ENCODE peak calls at places on chromosomes 6 and 20, in four cellular contexts. J, P, K and F are unnamed samples.

GRCh38 chr6:89239338-89239737 is 22.2 kb upstream of the GABRR1 start:
- DNase-seq in J (no peak), K (peak; percentile 19), P (no peak), F (no peak)

GRCh38 chr6:109458774-109459531 is 3.4 kb upstream of the MICAL1 start:
- DNase-seq in P (no peak), J (no peak), K (no peak), F (no peak)

GRCh38 chr6:15355683-15356099 is 109.8 kb downstream of the JARID2 start:
- DNase-seq in K (no peak), J (no peak), P (no peak), F (no peak)

GRCh38 chr6:85764844-85765243 is 122.2 kb upstream of the SYNCRIP start:
- DNase-seq in K (no peak), P (no peak), J (no peak), F (peak; percentile 73)

GRCh38 chr6:159760602-159761057 is 1.2 kb upstream of the ACAT2 start:
- DNase-seq in P (no peak), K (peak; percentile 44), J (peak; percentile 77), F (peak; percentile 56)

GRCh38 chr6:137601471-137601870 is 107.3 kb upstream of the OLIG3 start:
- DNase-seq in P (no peak), J (no peak), K (no peak), F (no peak)

GRCh38 chr6:138991206-138991605 is 3.2 kb upstream of the REPS1 start:
- DNase-seq in K (no peak), P (no peak), J (no peak), F (no peak)

GRCh38 chr6:13429406-13429753 is 58.0 kb downstream of the GFOD1 start:
- DNase-seq in P (no peak), K (peak; percentile 39), J (no peak), F (no peak)

GRCh38 chr6:44898296-44898930 is 429.7 kb upstream of the RUNX2 start:
- DNase-seq in K (no peak), P (no peak), J (peak; percentile 87), F (no peak)

GRCh38 chr6:142531727-142532126 is 229.9 kb downstream of the ADGRG6 start:
- DNase-seq in J (peak; percentile 46), P (no peak), K (no peak), F (no peak)

GRCh38 chr6:170265655-170266054 is 25.2 kb downstream of the DLL1 start:
- DNase-seq in K (no peak), P (peak; percentile 34), J (no peak), F (no peak)

GRCh38 chr6:35251949-35252348 is 7.6 kb upstream of the ZNF76 start:
- DNase-seq in P (no peak), K (no peak), J (no peak), F (no peak)

GRCh38 chr6:56072856-56073255 is 174.5 kb downstream of the COL21A1 start:
- DNase-seq in K (no peak), P (no peak), J (no peak), F (peak; percentile 80)

GRCh38 chr6:52724406-52725121 is 38.7 kb downstream of the GSTA2 start:
- DNase-seq in P (peak; percentile 38), K (peak; percentile 53), J (no peak), F (peak; percentile 93)

GRCh38 chr20:31719644-31720485 is 2.8 kb downstream of the BCL2L1 start:
- DNase-seq in J (peak; percentile 49), K (no peak), P (no peak), F (peak; percentile 22)

GRCh38 chr6:36067374-36068011 is 39.9 kb downstream of the MAPK14 start:
- DNase-seq in J (peak; percentile 60), K (peak; percentile 30), P (no peak), F (peak; percentile 12)

GRCh38 chr6:166678426-166678825 is 51.4 kb upstream of the RPS6KA2 start:
- DNase-seq in K (no peak), P (no peak), J (peak; percentile 83), F (no peak)

GRCh38 chr6:31657406-31658157 is 1.9 kb downstream of the APOM start:
- DNase-seq in P (no peak), K (no peak), J (no peak), F (no peak)

GRCh38 chr6:11722805-11723631 is 55.6 kb downstream of the ADTRP start:
- DNase-seq in K (no peak), J (no peak), P (no peak), F (no peak)

GRCh38 chr6:105432797-105433196 is 29.9 kb upstream of the PREP start:
- DNase-seq in J (peak; percentile 89), K (peak; percentile 81), P (no peak), F (peak; percentile 91)

GRCh38 chr20:1374246-1374645 is 18.6 kb downstream of the FKBP1A start:
- DNase-seq in P (peak; percentile 51), J (no peak), K (peak; percentile 69), F (no peak)
- H3K4me1 ChIP-seq in P (peaks cover 65% of the 10 kb centered on the region), J (peaks cover 35% of the 10 kb centered on the region), K (peaks cover 95% of the 10 kb centered on the region), F (peaks cover 63% of the 10 kb centered on the region)

DNA sequence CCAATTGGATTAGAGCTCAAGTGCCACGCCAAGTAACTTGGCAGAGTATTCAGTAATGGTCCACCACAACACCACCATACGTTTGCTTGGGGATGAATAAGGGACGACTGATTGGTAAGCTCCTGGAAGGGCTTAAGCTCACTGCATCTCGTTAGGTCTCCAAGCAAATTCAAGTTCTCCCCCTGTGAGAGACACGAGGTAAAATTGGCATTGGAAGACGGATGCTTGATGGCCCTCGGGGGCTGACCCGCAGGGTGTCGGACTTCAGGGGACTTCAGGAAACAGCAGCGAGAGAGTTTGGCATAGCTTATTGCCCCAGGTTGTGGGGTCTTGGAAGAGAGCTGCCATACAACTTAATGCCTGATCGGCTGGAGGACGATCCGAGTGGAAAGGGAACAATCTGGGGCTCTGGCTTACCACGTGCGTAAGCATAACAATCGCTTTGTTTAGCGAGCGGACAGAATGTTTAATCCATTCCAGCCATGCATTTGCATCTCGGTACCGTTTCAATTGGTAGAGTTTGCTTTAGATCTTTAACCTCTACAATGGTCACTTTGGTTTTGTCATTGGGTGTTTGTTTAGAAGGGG is 4.8 kb upstream of the ZNFX1 start:
- DNase-seq in J (no peak), K (no peak), P (no peak), F (no peak)
- H3K4me1 ChIP-seq in J (peaks cover 60% of the 10 kb centered on the region), K (peaks cover 63% of the 10 kb centered on the region), P (peaks cover 22% of the 10 kb centered on the region), F (peaks cover 75% of the 10 kb centered on the region)

GRCh38 chr20:57325632-57326356 is 3.8 kb upstream of the SPO11 start:
- DNase-seq in K (no peak), P (no peak), J (no peak), F (no peak)
- H3K4me1 ChIP-seq in K (no peaks in the 10 kb centered on the region), P (no peaks in the 10 kb centered on the region), J (no peaks in the 10 kb centered on the region), F (peaks cover 11% of the 10 kb centered on the region)

DNA sequence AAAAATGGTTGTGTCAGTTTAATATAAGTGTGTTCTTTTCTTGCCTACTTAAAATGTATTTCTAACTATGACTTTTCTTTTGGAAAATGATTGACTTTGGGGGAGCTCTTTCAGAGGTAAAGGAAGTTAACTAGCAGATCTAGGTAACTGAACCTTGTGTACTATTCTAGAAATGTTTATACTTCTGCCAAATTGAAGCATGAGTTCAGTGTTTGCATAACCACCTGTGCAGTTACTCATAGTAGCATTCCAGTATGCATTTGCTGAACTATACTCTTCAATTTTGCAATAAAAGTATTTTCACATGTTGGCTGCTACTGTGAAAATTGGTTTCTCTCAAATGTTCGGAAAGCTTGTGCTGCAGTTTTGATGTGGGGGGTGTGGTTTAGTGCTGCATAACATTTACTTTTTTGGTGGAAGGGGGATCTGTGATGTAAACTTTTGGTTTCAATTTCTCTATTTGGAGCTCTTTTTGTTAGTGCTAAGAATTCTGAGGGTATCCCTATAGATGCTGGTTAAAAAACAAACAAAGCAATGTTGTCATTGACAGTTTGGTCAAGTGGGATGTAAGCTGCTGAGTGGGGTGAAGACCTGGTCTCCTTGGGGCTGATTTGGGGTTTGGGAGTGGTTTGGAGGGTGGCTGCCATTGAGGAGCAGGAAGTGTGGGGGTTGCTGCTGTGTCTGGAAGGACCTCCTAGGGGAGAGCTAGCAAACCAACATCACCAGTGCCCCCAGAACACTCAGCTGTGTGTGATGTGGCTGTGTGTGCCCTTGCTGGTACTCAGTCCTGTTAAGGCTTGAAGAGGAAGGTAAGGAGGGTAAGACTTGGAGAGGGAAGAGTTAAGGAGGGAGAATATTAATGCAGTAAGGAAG is 87.8 kb downstream of the CARMIL1 start:
- DNase-seq in K (no peak), J (no peak), P (no peak), F (peak; percentile 29)
- H3K4me1 ChIP-seq in K (no peaks in the 10 kb centered on the region), J (peaks cover 3% of the 10 kb centered on the region), P (peaks cover 12% of the 10 kb centered on the region), F (peaks cover 64% of the 10 kb centered on the region)